ENCODE peak calls at places on chromosomes 7 and 10, in six cellular contexts. C, W, I, A, F and Q are unnamed samples.
A peak's percentile ranks its signal among the peaks of the same experiment; 100 is the strongest.

GRCh38 chr7:71868797-71869196 is 543.3 kb downstream of the CALN1 start:
- DNase-seq in C (peak; percentile 10), W (no peak), I (no peak), A (no peak), F (no peak), Q (no peak)

GRCh38 chr10:74962517-74962916 is 136.1 kb downstream of the KAT6B start:
- DNase-seq in C (no peak), W (no peak), I (no peak), A (no peak), F (no peak), Q (no peak)

GRCh38 chr7:55556031-55556430 is 16.3 kb downstream of the VOPP1 start:
- DNase-seq in C (no peak), W (no peak), I (no peak), A (no peak), F (no peak), Q (no peak)

GRCh38 chr7:115009736-115010435 is 88.0 kb downstream of the MDFIC start:
- DNase-seq in C (no peak), W (no peak), I (no peak), A (no peak), F (no peak), Q (no peak)

GRCh38 chr7:96410440-96410839 is 88.5 kb upstream of the SLC25A13 start:
- DNase-seq in C (no peak), W (no peak), I (no peak), A (no peak), F (no peak), Q (no peak)

GRCh38 chr10:94602729-94603515 is 57.3 kb downstream of the HELLS start:
- DNase-seq in C (no peak), W (no peak), I (no peak), A (no peak), F (no peak), Q (no peak)

GRCh38 chr7:76048668-76048988 is 722 bp downstream of the MDH2 start:
- DNase-seq in C (no peak), W (peak; percentile 57), I (peak; percentile 70), A (no peak), F (no peak), Q (no peak)

GRCh38 chr7:98949336-98950044 is 71.2 kb downstream of the TRRAP start:
- DNase-seq in C (no peak), W (no peak), I (no peak), A (no peak), F (no peak), Q (no peak)

GRCh38 chr10:107409517-107409916 is 245.0 kb upstream of the SORCS1 start:
- DNase-seq in C (no peak), W (no peak), I (peak; percentile 61), A (no peak), F (no peak), Q (peak; percentile 8)

GRCh38 chr7:143487566-143487965 is 9.9 kb downstream of the TAS2R41 start:
- DNase-seq in C (no peak), W (no peak), I (no peak), A (no peak), F (peak; percentile 8), Q (no peak)

GRCh38 chr10:76649723-76650127 is 987.9 kb downstream of the KCNMA1 start:
- DNase-seq in C (no peak), W (no peak), I (no peak), A (no peak), F (no peak), Q (no peak)

GRCh38 chr7:36037121-36037662 is 115.9 kb upstream of the EEPD1 start:
- DNase-seq in C (no peak), W (peak; percentile 73), I (peak; percentile 13), A (no peak), F (no peak), Q (no peak)

GRCh38 chr10:8189458-8189857 is 135.0 kb downstream of the GATA3 start:
- DNase-seq in C (no peak), W (no peak), I (peak; percentile 27), A (no peak), F (no peak), Q (no peak)

GRCh38 chr10:110419265-110419664 is 78.4 kb upstream of the DUSP5 start:
- DNase-seq in C (no peak), W (no peak), I (no peak), A (no peak), F (no peak), Q (no peak)

GRCh38 chr10:22437620-22438588 is 92.6 kb downstream of the SPAG6 start:
- DNase-seq in C (no peak), W (peak; percentile 45), I (peak; percentile 26), A (no peak), F (peak; percentile 62), Q (no peak)

GRCh38 chr10:100507357-100507732 is 12.3 kb downstream of the SEC31B start:
- DNase-seq in C (no peak), W (no peak), I (no peak), A (no peak), F (no peak), Q (no peak)

GRCh38 chr10:97422921-97423420 is 3.0 kb upstream of the PGAM1 start:
- DNase-seq in C (no peak), W (no peak), I (no peak), A (no peak), F (no peak), Q (no peak)

GRCh38 chr7:134671670-134672069 is 25.0 kb downstream of the BPGM start:
- DNase-seq in C (no peak), W (no peak), I (no peak), A (no peak), F (no peak), Q (no peak)

GRCh38 chr10:103709341-103709920 is 145.9 kb downstream of the SH3PXD2A start:
- DNase-seq in C (no peak), W (no peak), I (no peak), A (peak; percentile 28), F (no peak), Q (no peak)

GRCh38 chr10:1205450-1206030 is 149.4 kb downstream of the WDR37 start:
- DNase-seq in C (no peak), W (no peak), I (no peak), A (no peak), F (no peak), Q (no peak)

GRCh38 chr10:74244097-74244685 is 93.2 kb downstream of the ADK start:
- DNase-seq in C (no peak), W (peak; percentile 11), I (peak; percentile 49), A (peak; percentile 42), F (peak; percentile 7), Q (no peak)

GRCh38 chr7:4051696-4052095 is 630.4 kb upstream of the FOXK1 start:
- DNase-seq in C (no peak), W (peak; percentile 38), I (no peak), A (no peak), F (no peak), Q (no peak)

GRCh38 chr7:4049202-4049601 is 632.9 kb upstream of the FOXK1 start:
- DNase-seq in C (no peak), W (no peak), I (no peak), A (no peak), F (no peak), Q (no peak)

GRCh38 chr7:4045450-4045849 is 636.6 kb upstream of the FOXK1 start:
- DNase-seq in C (no peak), W (no peak), I (no peak), A (no peak), F (no peak), Q (no peak)

GRCh38 chr7:4045975-4046374 is 636.1 kb upstream of the FOXK1 start:
- DNase-seq in C (no peak), W (no peak), I (no peak), A (no peak), F (no peak), Q (no peak)

DNA sequence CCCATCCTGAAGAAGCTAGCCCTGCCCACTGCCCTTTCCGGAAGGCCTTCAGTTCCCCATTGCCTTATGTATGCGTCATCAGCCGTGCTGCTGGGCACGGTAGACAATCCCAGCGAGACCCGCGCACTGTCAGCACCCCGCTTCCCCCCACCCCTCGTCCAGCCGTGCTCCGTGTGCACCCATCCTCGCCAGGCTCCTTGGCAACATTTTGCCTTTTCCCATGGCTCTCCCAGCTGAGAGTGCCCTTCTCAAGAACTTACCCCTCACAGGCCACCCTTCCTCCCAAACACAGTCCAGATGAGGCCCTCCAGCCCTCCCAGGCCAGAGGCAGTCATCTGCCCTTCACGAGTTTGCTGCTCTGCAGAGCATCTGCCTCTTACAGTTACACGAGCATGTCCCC is 633.8 kb upstream of the FOXK1 start:
- DNase-seq in C (no peak), W (peak; percentile 49), I (no peak), A (no peak), F (no peak), Q (no peak)
- TF ChIP-seq REST in C (no peak), W (no peak), I (no peak), A (no peak), F (no peak), Q (no peak)

GRCh38 chr7:43869018-43869897 is at the start of gene MRPS24:
- DNase-seq in C (peak; percentile 63), W (peak; percentile 100), I (peak; percentile 98), A (peak; percentile 83), F (peak; percentile 86), Q (peak; percentile 93)
- TF ChIP-seq POLR2AphosphoS5 in C (peak; percentile 98), W (peak; percentile 98), I (peak; percentile 99), A (peak; percentile 99), F (peak; percentile 92), Q (peak; percentile 89)

GRCh38 chr7:90661290-90662151 is 65.4 kb downstream of the CDK14 start:
- DNase-seq in C (no peak), W (no peak), I (peak; percentile 50), A (no peak), F (no peak), Q (no peak)

GRCh38 chr7:90669492-90669891 is 73.4 kb downstream of the CDK14 start:
- DNase-seq in C (no peak), W (no peak), I (no peak), A (no peak), F (no peak), Q (no peak)

GRCh38 chr7:90669002-90669401 is 72.9 kb downstream of the CDK14 start:
- DNase-seq in C (no peak), W (no peak), I (no peak), A (no peak), F (no peak), Q (no peak)

GRCh38 chr7:90663176-90663575 is 67.1 kb downstream of the CDK14 start:
- DNase-seq in C (no peak), W (no peak), I (no peak), A (no peak), F (no peak), Q (no peak)

GRCh38 chr7:90666186-90666585 is 70.1 kb downstream of the CDK14 start:
- DNase-seq in C (no peak), W (no peak), I (no peak), A (no peak), F (no peak), Q (no peak)
- TF ChIP-seq REST in C (no peak), W (no peak), I (no peak), A (no peak), F (no peak), Q (no peak)

DNA sequence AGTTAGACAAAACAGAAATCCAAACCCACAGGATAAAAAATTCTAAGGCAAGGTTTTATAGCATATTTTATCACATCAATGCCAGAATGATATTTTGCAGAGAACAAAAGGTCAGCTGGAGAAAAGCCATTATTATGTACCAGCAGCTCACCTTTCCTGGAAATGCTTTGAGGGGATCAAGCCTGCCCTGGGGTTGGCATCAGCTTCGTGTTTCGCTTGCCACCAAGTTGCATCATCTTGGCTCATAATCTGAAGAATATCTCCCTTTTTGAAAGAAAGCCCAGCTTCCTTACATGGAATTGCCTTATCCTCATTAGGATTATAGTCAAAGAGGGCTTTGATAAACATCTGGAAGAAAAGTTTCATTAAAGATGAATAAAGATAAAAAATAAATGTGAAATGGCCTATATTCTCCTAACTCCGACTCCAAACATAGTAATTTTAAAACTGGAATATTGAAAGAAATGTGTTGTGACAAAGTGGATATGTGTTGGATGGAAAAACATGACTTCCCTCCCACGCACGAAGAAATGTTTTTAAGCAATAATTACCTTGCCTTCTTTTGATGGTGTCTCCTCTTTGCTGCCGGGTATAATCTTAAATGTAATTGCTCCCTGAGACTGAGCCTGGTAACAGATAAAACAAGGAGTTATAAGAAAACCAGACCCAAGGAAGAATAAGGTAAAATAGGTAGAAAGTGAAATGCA is 121.3 kb upstream of the ODAD2 start:
- DNase-seq in C (no peak), W (no peak), I (peak; percentile 10), A (peak; percentile 90), F (no peak), Q (no peak)
- TF ChIP-seq POLR2AphosphoS5 in C (no peak), W (no peak), I (no peak), A (peak; percentile 74), F (no peak), Q (no peak)